ENCODE peak calls at places on chromosome 20, in eight cellular contexts. M is endothelial cell of umbilical vein, G is adrenal gland, B is breast epithelium, X is heart left ventricle, L is gastrocnemius medialis, E is uterus, K is IMR-90. Z is an unnamed sample. For H3K4me1, the result is how much of the 10 kb centered on the place peaks cover.

GRCh38 chr20:9483131-9483530 is 31.3 kb upstream of the LAMP5 start:
- DNase-seq in K (peak), G (no peak), B (no peak), E (no peak), L (no peak), M (no peak), X (no peak), Z (no peak)

GRCh38 chr20:45834797-45835161 is 1.2 kb downstream of the SNX21 start:
- DNase-seq in L (peak), M (no peak), B (no peak), X (peak), E (no peak), G (no peak), K (no peak), Z (no peak)

GRCh38 chr20:21505161-21505809 is 8.6 kb downstream of the NKX2-2 start:
- DNase-seq in G (peak), L (peak), K (peak), E (no peak), M (peak), X (peak), B (peak), Z (peak)

GRCh38 chr20:58133020-58133419 is 95.4 kb downstream of the ANKRD60 start:
- DNase-seq in G (peak), L (no peak), B (no peak), X (no peak), E (no peak), M (no peak), K (no peak), Z (no peak)

GRCh38 chr20:50493881-50494253 is 16.3 kb upstream of the PTPN1 start:
- DNase-seq in K (no peak), G (no peak), X (no peak), B (no peak), L (no peak), E (no peak), M (no peak), Z (no peak)

GRCh38 chr20:62366370-62367135 is 559 bp downstream of the LAMA5 start:
- DNase-seq in B (no peak), K (no peak), L (peak), M (no peak), X (peak), E (no peak), G (no peak), Z (no peak)

GRCh38 chr20:6103301-6103700 is 19.5 kb downstream of the FERMT1 start:
- DNase-seq in X (no peak), K (no peak), G (no peak), M (no peak), B (no peak), L (no peak), E (no peak), Z (no peak)

GRCh38 chr20:35629432-35630145 is 14.0 kb downstream of the SPAG4 start:
- DNase-seq in G (peak), K (no peak), B (no peak), X (no peak), L (no peak), E (no peak), M (no peak), Z (no peak)

GRCh38 chr20:60680554-60680953 is 571.5 kb upstream of the CDH4 start:
- DNase-seq in X (no peak), K (no peak), B (no peak), M (no peak), E (no peak), L (no peak), G (no peak), Z (no peak)

GRCh38 chr20:51373713-51374481 is 168.6 kb downstream of the NFATC2 start:
- DNase-seq in L (no peak), G (peak), K (no peak), M (peak), X (no peak), B (no peak), E (peak), Z (no peak)

GRCh38 chr20:25643735-25644134 is 19.9 kb upstream of the NANP start:
- DNase-seq in B (no peak), E (no peak), M (no peak), X (no peak), L (no peak), G (no peak), K (no peak), Z (no peak)

GRCh38 chr20:1333462-1334369 is 4.8 kb upstream of the SDCBP2 start:
- DNase-seq in X (no peak), E (no peak), K (no peak), M (no peak), B (peak), L (no peak), G (peak), Z (no peak)

GRCh38 chr20:21353236-21353635 is 44.1 kb downstream of the NKX2-4 start:
- DNase-seq in G (no peak), B (no peak), E (no peak), M (peak), X (no peak), L (no peak), K (peak), Z (no peak)

GRCh38 chr20:45629496-45630100 is at the start of gene WFDC10A:
- DNase-seq in E (no peak), G (peak), B (no peak), M (peak), X (peak), L (no peak), K (peak), Z (no peak)

GRCh38 chr20:2836035-2836434 is 4.4 kb downstream of the PCED1A start:
- DNase-seq in K (no peak), L (no peak), G (no peak), B (no peak), M (no peak), X (no peak), E (no peak), Z (no peak)

GRCh38 chr20:19802492-19803158 is 44.6 kb downstream of the RIN2 start:
- DNase-seq in B (no peak), E (no peak), L (no peak), X (no peak), M (peak), K (peak), G (no peak), Z (no peak)

GRCh38 chr20:41424546-41424945 is 57.9 kb upstream of the EMILIN3 start:
- DNase-seq in G (no peak), K (peak), B (no peak), M (no peak), L (no peak), X (no peak), E (no peak), Z (no peak)

GRCh38 chr20:8408587-8409307 is 276.7 kb downstream of the PLCB1 start:
- DNase-seq in G (no peak), E (no peak), L (no peak), M (no peak), K (no peak), B (no peak), X (no peak), Z (no peak)

GRCh38 chr20:57498425-57499400 is 26.2 kb downstream of the CTCFL start:
- DNase-seq in E (no peak), B (no peak), K (peak), X (peak), G (no peak), L (no peak), M (no peak), Z (no peak)

GRCh38 chr20:46056970-46057855 is 28.2 kb downstream of the SLC12A5 start:
- DNase-seq in G (peak), M (peak), E (peak), K (peak), X (peak), B (no peak), L (no peak), Z (peak)

GRCh38 chr20:58127731-58128130 is 100.7 kb downstream of the ANKRD60 start:
- DNase-seq in M (peak), E (peak), G (no peak), B (peak), X (no peak), L (no peak), K (peak), Z (peak)

GRCh38 chr20:297925-298754 is 770 bp downstream of the ZCCHC3 start:
- DNase-seq in E (peak), X (peak), G (peak), L (peak), M (peak), B (peak), K (peak), Z (peak)

GRCh38 chr20:4297141-4297826 is 281.9 kb upstream of the RNF24 start:
- DNase-seq in G (peak), E (peak), K (peak), X (no peak), L (no peak), M (no peak), B (peak), Z (no peak)

GRCh38 chr20:9458075-9458818 is 56.1 kb upstream of the LAMP5 start:
- DNase-seq in B (no peak), X (no peak), G (peak), L (no peak), E (no peak), K (peak), M (no peak), Z (no peak)

GRCh38 chr20:46027245-46027853 is 1.7 kb upstream of the SLC12A5 start:
- DNase-seq in B (no peak), M (peak), K (peak), G (no peak), L (no peak), X (no peak), E (no peak), Z (no peak)

GRCh38 chr20:2742934-2743559 is 50.5 kb downstream of the EBF4 start:
- DNase-seq in B (no peak), L (no peak), M (peak), X (peak), G (peak), K (peak), E (peak), Z (peak)

GRCh38 chr20:680638-681037 is 5.0 kb upstream of the SCRT2 start:
- DNase-seq in B (no peak), G (no peak), K (no peak), L (no peak), X (no peak), E (no peak), M (no peak), Z (no peak)

GRCh38 chr20:18986146-18986830 is 172.7 kb downstream of the SCP2D1 start:
- DNase-seq in E (no peak), L (no peak), M (no peak), G (no peak), X (no peak), B (no peak), K (no peak), Z (no peak)

GRCh38 chr20:40679119-40679637 is 9.9 kb downstream of the MAFB start:
- DNase-seq in K (no peak), X (no peak), G (no peak), E (no peak), L (no peak), B (no peak), M (no peak), Z (no peak)

GRCh38 chr20:19397676-19398075 is 185.2 kb downstream of the SLC24A3 start:
- DNase-seq in G (no peak), B (no peak), X (no peak), L (no peak), M (no peak), E (no peak), K (no peak), Z (no peak)

GRCh38 chr20:50312682-50313187 is 122.1 kb downstream of the CEBPB start:
- DNase-seq in L (peak), E (peak), B (peak), X (peak), M (peak), K (peak), G (peak), Z (peak)

GRCh38 chr20:6169251-6169650 is 46.4 kb upstream of the FERMT1 start:
- DNase-seq in K (peak), E (no peak), G (no peak), M (no peak), B (no peak), L (no peak), X (no peak), Z (no peak)

GRCh38 chr20:57659131-57659788 is 39.0 kb upstream of the ZBP1 start:
- DNase-seq in B (peak), K (no peak), G (peak), L (peak), E (peak), M (no peak), X (peak), Z (peak)

GRCh38 chr20:44733341-44734069 is 12.2 kb upstream of the KCNK15 start:
- DNase-seq in G (peak), L (peak), X (peak), M (peak), E (peak), B (peak), K (peak), Z (peak)

GRCh38 chr20:42836339-42836738 is 353.4 kb downstream of the PTPRT start:
- DNase-seq in E (no peak), M (no peak), B (peak), L (no peak), K (no peak), G (no peak), X (no peak), Z (no peak)

DNA sequence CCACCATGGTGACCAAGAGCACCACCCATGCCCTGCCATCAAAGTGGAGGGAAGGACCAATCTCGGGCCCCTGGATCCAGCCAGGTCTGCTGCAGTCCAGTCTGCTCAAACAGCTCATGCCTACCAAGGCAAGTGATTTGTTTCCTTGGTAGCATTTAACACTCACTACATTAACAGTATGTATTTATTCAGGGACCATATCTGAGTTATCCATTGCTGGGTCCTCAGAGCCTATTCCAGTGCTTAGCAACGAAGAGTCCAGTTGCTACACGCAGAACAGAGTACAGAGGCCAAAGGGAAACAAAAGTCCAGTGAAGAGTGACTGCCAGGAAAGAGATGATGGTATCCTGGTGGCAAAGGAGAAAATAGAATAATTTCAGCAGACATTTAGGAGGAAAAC is 352.2 kb downstream of the PTPRT start:
- DNase-seq in B (no peak), M (no peak), L (no peak), E (no peak), X (no peak), K (no peak), G (no peak), Z (no peak)
- H3K4me3 ChIP-seq in B (no peak), M (no peak), L (no peak), E (no peak), X (no peak), K (no peak), G (no peak), Z (no peak)

GRCh38 chr20:36677422-36677771 is 31.4 kb upstream of the SLA2 start:
- DNase-seq in E (no peak), L (no peak), X (no peak), G (no peak), K (no peak), M (no peak), B (no peak), Z (no peak)
- TF ChIP-seq POLR2A in E (no peak), L (no peak), X (no peak), G (no peak), K (no peak), M (no peak), B (no peak), Z (no peak)

GRCh38 chr20:59580208-59580980 is 23.9 kb upstream of the PHACTR3 start:
- DNase-seq in E (no peak), X (no peak), K (no peak), L (no peak), G (peak), B (no peak), M (no peak), Z (no peak)
- H3K4me1 ChIP-seq in E (under half), X (under half), K (under half), L (under half), G (under half), B (under half), M (under half), Z (under half)

GRCh38 chr20:33668087-33668790 is 1.5 kb downstream of the ACTL10 start:
- DNase-seq in M (no peak), K (no peak), X (no peak), E (peak), L (peak), B (no peak), G (peak), Z (peak)
- H3K4me3 ChIP-seq in M (no peak), K (no peak), X (peak), E (peak), L (peak), B (peak), G (no peak), Z (peak)

GRCh38 chr20:32192698-32193097 is 14.8 kb downstream of the PLAGL2 start:
- DNase-seq in L (no peak), B (no peak), G (peak), E (no peak), X (no peak), M (peak), K (no peak), Z (no peak)

GRCh38 chr20:32199006-32199405 is 8.5 kb downstream of the PLAGL2 start:
- DNase-seq in G (no peak), L (no peak), E (no peak), B (no peak), X (no peak), K (no peak), M (no peak), Z (no peak)

GRCh38 chr20:32191873-32192272 is 15.7 kb downstream of the PLAGL2 start:
- DNase-seq in K (peak), M (no peak), E (no peak), L (no peak), X (no peak), G (peak), B (no peak), Z (no peak)

GRCh38 chr20:32191422-32191821 is 16.1 kb downstream of the PLAGL2 start:
- DNase-seq in B (no peak), M (no peak), X (no peak), G (peak), L (no peak), E (no peak), K (no peak), Z (no peak)

DNA sequence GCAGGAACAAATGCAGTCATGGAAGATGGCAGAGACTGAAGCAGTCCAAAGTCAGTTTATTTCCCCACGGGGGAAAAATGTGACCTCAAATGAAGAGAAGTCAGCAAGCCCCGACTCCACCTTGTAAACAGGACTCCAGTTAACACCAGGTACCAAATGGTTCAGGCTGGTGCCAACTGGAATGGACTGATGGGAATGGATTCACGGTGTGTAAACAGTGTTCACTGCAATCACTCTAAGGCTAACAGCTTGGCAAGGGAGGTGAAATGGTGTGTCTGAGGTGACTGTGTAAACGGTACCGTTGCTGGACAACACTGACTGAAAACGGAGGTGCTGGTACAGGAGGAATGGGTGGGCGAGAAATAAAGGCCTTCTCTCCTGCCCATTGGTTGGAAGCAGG is 12.0 kb downstream of the PLAGL2 start:
- DNase-seq in K (no peak), B (no peak), G (no peak), M (no peak), X (no peak), E (no peak), L (no peak), Z (no peak)
- TF ChIP-seq POLR2A in K (no peak), B (no peak), G (no peak), M (no peak), X (no peak), E (no peak), L (no peak), Z (no peak)

GRCh38 chr20:24150406-24150805 is 161.8 kb upstream of the GGTLC1 start:
- DNase-seq in B (no peak), E (no peak), M (no peak), X (no peak), L (no peak), K (no peak), G (no peak), Z (no peak)
- H3K4me1 ChIP-seq in B (under half), E (under half), M (under half), X (under half), L (under half), K (under half), G (under half), Z (under half)

GRCh38 chr20:38165966-38166706 is 1.1 kb upstream of the TGM2 start:
- DNase-seq in B (no peak), E (no peak), X (no peak), K (peak), G (no peak), L (no peak), M (peak), Z (no peak)

GRCh38 chr20:38165089-38165965 is at the start of gene TGM2:
- DNase-seq in G (peak), M (peak), K (peak), E (peak), X (peak), L (peak), B (no peak), Z (no peak)

GRCh38 chr20:38164069-38164468 is 1.0 kb downstream of the TGM2 start:
- DNase-seq in X (peak), K (no peak), G (no peak), E (no peak), L (no peak), M (no peak), B (no peak), Z (no peak)

GRCh38 chr20:38162878-38163875 is 1.9 kb downstream of the TGM2 start:
- DNase-seq in L (no peak), X (no peak), E (no peak), G (no peak), M (peak), K (no peak), B (no peak), Z (no peak)

GRCh38 chr20:38164624-38165088 is 414 bp downstream of the TGM2 start:
- DNase-seq in G (no peak), B (no peak), K (no peak), L (no peak), M (no peak), E (no peak), X (peak), Z (no peak)
- H3K4me3 ChIP-seq in G (no peak), B (peak), K (peak), L (peak), M (peak), E (peak), X (peak), Z (peak)

GRCh38 chr20:11124849-11125505 is 451.2 kb upstream of the JAG1 start:
- DNase-seq in G (no peak), E (no peak), L (no peak), K (no peak), B (no peak), M (peak), X (no peak), Z (no peak)
- TF ChIP-seq POLR2A in G (no peak), E (no peak), L (no peak), K (no peak), B (no peak), M (no peak), X (no peak), Z (no peak)

GRCh38 chr20:63955281-63955845 is 853 bp downstream of the UCKL1 start:
- DNase-seq in B (no peak), L (peak), X (peak), G (no peak), E (no peak), K (no peak), M (peak), Z (no peak)
- H3K4me1 ChIP-seq in B (under half), L (under half), X (under half), G (under half), E (under half), K (under half), M (under half), Z (half or more)

Z was measured in tibial nerve.